ENCODE peak calls at places on chromosomes 12 and 14, in eight cellular contexts. W is omental fat pad, U is uterus, P is GM10248, A is fibroblast of pulmonary artery, E is RWPE1, D is adrenal gland, S is progenitor cell of endocrine pancreas. B is an unnamed sample.

GRCh38 chr14:100673085-100673806 is 53.4 kb upstream of the DLK1 start:
- DNase-seq in W (no peak), U (no peak), P (no peak), A (no peak), E (no peak), D (peak; percentile 85), S (peak; percentile 63), B (peak; percentile 81)

GRCh38 chr12:108634225-108634795 is 616 bp upstream of the SELPLG start:
- DNase-seq in W (no peak), U (no peak), P (no peak), A (no peak), E (no peak), D (no peak), S (no peak), B (no peak)

GRCh38 chr14:89160437-89160836 is 256.6 kb downstream of the FOXN3 start:
- DNase-seq in W (no peak), U (no peak), P (no peak), A (no peak), E (no peak), D (no peak), S (no peak), B (no peak)

GRCh38 chr14:74401504-74402241 is 24.3 kb downstream of the SYNDIG1L start:
- DNase-seq in W (no peak), U (no peak), P (peak; percentile 87), A (no peak), E (no peak), D (peak; percentile 57), S (no peak), B (peak; percentile 53)

GRCh38 chr14:66652736-66653135 is 144.8 kb downstream of the GPHN start:
- DNase-seq in W (no peak), U (no peak), P (no peak), A (no peak), E (no peak), D (no peak), S (no peak), B (no peak)

GRCh38 chr12:87217486-87217885 is 811.7 kb downstream of the C12orf50 start:
- DNase-seq in W (no peak), U (no peak), P (no peak), A (peak; percentile 31), E (no peak), D (no peak), S (no peak), B (no peak)

GRCh38 chr12:69466867-69467266 is 3.3 kb upstream of the FRS2 start:
- DNase-seq in W (no peak), U (no peak), P (no peak), A (no peak), E (no peak), D (no peak), S (no peak), B (no peak)

GRCh38 chr14:76752744-76753143 is 8.5 kb upstream of the VASH1 start:
- DNase-seq in W (no peak), U (no peak), P (no peak), A (no peak), E (no peak), D (no peak), S (no peak), B (no peak)

GRCh38 chr14:55805250-55805649 is 225.2 kb downstream of the KTN1 start:
- DNase-seq in W (no peak), U (no peak), P (no peak), A (no peak), E (no peak), D (no peak), S (no peak), B (no peak)

GRCh38 chr14:55801121-55801520 is 221.1 kb downstream of the KTN1 start:
- DNase-seq in W (no peak), U (no peak), P (no peak), A (no peak), E (no peak), D (no peak), S (no peak), B (no peak)

GRCh38 chr14:55804198-55804553 is 224.2 kb downstream of the KTN1 start:
- DNase-seq in W (no peak), U (no peak), P (no peak), A (no peak), E (no peak), D (no peak), S (no peak), B (no peak)

GRCh38 chr14:55803506-55804197 is 223.6 kb downstream of the KTN1 start:
- DNase-seq in W (no peak), U (no peak), P (no peak), A (peak; percentile 66), E (no peak), D (no peak), S (no peak), B (no peak)

GRCh38 chr14:55802986-55803431 is 223.0 kb downstream of the KTN1 start:
- DNase-seq in W (no peak), U (no peak), P (no peak), A (peak; percentile 53), E (peak; percentile 67), D (no peak), S (no peak), B (no peak)
- TF ChIP-seq CTCF in W (no peak), U (no peak), P (no peak), A (peak; percentile 29), E (no peak), D (no peak), S (no peak), B (no peak)

DNA sequence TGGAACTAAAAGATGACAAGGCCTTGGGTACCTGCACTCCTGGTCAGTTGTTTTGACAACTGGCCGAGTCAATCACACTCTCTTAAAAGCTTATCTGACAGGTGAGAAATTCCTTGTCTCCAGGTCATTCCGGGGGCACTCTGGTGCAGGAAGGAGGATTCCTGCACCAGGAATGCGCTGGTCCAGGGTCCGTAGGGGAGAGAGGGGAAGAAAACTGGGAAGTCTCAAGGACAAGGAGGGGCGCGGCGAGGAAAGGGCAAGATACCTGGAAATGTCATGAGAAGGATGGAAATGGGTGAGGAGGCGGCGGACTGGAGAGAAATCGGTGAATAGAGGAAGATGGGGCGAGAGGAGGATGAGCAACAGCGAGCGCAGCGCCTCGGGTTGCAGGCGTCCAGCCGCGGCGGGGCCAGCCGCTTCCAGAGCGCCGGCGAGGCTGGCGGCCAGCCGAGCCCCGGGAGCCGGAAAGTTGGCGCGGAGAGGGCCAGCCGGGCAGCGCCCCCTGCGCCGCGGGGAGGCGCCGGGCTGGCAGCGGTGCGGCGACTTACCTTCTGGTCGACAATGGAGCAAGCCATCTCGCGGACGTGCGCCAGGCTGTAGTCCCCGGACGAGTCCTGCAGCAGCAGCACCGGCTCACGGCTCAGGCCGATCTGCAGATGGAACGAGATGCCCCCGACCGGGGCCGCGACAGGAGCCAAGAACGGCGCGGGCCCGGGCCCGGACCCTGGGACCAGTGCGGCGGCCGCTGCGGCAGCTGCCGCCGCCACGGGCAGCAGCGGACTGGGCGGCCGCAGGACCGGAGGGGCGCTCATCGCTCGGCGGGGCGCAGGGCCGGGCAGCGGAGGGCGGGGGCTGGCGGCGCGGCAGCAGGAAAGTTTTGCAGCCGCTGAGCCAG is 699 bp downstream of the PRKD1 start:
- DNase-seq in W (no peak), U (peak; percentile 40), P (peak; percentile 8), A (peak; percentile 55), E (peak; percentile 38), D (peak; percentile 79), S (peak; percentile 48), B (peak; percentile 54)
- TF ChIP-seq CTCF in W (no peak), U (no peak), P (peak; percentile 9), A (no peak), E (peak; percentile 14), D (no peak), S (peak; percentile 54), B (no peak)

DNA sequence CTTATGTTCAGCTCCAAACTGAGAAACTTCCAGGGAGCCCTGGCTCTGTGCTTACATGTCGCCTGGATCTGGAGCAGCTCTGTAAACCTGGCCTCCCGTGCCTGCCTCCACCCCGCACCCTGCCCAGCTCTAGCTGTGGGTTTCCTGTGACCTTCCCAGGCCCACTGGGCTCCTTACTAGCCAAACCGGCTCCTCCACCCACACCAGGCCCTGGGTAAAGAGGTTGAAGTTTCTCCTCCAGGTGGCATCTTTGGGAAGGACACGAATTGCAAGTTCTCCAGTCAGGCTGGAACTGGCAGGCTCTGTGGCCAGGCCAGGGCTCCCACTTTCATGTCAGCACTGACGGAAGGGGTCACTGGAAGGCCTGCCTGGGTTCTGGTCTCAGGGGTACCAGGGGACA is 60.9 kb upstream of the ZFP36L1 start:
- DNase-seq in W (no peak), U (no peak), P (no peak), A (no peak), E (no peak), D (no peak), S (no peak), B (no peak)
- TF ChIP-seq CTCF in W (no peak), U (no peak), P (no peak), A (no peak), E (no peak), D (no peak), S (no peak), B (no peak)

DNA sequence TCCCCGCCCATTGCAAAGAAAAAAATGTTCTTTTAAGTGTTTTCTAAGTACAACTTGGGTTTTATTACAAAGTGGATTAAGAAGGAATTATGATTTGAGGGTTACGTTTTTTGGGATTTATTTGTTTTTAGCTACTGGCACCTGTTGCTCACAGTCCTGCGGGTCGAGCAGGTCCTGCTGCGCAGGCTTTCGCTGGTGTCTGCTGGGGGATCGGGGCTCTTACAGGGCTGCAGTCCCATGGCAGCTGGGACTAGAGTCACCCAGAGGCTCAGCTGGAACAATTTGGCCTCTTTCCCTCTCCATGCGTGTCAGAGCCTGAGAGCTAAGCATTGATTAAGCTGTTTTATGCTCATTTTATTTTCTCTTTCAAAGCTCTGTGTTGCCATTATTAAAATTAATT is 55.6 kb upstream of the DYNC1H1 start:
- DNase-seq in W (no peak), U (no peak), P (no peak), A (no peak), E (no peak), D (no peak), S (no peak), B (no peak)
- TF ChIP-seq CTCF in W (no peak), U (no peak), P (no peak), A (no peak), E (no peak), D (no peak), S (no peak), B (no peak)

DNA sequence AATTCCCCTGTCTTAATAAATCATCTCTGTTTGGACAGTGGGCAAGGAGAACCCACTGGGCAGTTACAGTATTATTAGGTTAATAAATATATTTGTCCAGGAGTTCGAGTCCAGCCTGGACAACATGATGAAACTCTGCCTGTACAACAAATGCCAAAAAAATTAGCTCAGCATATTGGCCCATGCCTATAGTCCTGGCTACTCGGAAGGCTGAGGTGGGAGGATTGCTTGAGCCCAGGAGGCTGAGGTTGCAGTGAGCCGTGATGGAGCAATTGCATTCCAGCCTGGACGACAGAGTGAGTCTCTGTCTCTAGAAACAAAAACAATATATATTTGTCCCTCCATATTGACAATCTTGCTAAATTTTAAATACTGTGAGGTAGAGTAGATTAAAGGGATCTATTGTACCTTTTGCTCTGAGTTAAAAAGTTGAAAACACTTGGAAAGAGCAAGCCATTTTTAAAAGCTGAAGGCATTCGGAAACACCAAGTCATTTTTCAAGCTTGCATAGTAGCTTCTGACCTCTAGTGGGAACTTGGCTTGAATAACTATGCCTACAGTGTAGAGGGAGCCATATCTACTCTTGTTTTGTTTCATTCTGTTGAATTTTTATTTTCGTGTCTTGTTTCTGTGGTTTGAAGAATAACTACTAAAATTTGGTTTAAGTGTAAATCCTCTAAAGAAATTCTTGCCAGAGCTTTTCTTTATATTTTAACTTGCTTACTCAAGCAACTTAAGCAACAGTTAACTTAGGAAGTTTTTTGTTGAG is 14.6 kb upstream of the EEA1 start:
- DNase-seq in W (no peak), U (no peak), P (no peak), A (peak; percentile 79), E (no peak), D (no peak), S (no peak), B (no peak)
- TF ChIP-seq CTCF in W (no peak), U (no peak), P (peak; percentile 6), A (peak; percentile 33), E (no peak), D (no peak), S (no peak), B (no peak)

GRCh38 chr12:116713529-116713928 is 24.3 kb downstream of the SPRING1 start:
- DNase-seq in W (no peak), U (no peak), P (no peak), A (no peak), E (no peak), D (no peak), S (no peak), B (no peak)
- TF ChIP-seq CTCF in W (no peak), U (no peak), P (no peak), A (no peak), E (no peak), D (no peak), S (peak; percentile 18), B (no peak)